ENCODE peak calls at places on chromosomes 4 and X, in ten cellular contexts. C is spleen, R is iPS DF 6.9, Y is heart right ventricle, I is brain microvascular endothelial cell, M is adipocyte, K is tibial nerve, H is astrocyte, P is OCI-LY7, T is psoas muscle. S is an unnamed sample.

GRCh38 chr4:3868841-3869572 is 102.8 kb downstream of the ADRA2C start:
- DNase-seq in C (peak; percentile 41), R (no peak), Y (no peak), I (no peak), M (no peak), K (no peak), H (no peak), P (no peak), T (peak; percentile 1), S (no peak)

GRCh38 chr4:154877110-154877760 is 96.2 kb downstream of the RBM46 start:
- DNase-seq in C (no peak), R (no peak), Y (no peak), I (peak; percentile 16), M (peak; percentile 21), K (no peak), H (peak; percentile 12), P (peak; percentile 1), T (no peak), S (no peak)

GRCh38 chr4:74934822-74935326 is 2.0 kb downstream of the PARM1 start:
- DNase-seq in C (no peak), R (no peak), Y (no peak), I (no peak), M (no peak), K (no peak), H (no peak), P (no peak), T (no peak), S (no peak)

GRCh38 chr4:108619372-108620100 is 840 bp upstream of the RPL34 start:
- DNase-seq in C (no peak), R (no peak), Y (no peak), I (no peak), M (no peak), K (no peak), H (no peak), P (no peak), T (no peak), S (no peak)

GRCh38 chrX:153886915-153887314 is 942 bp upstream of the L1CAM start:
- DNase-seq in C (no peak), R (no peak), Y (no peak), I (no peak), M (no peak), K (no peak), H (no peak), P (no peak), T (peak; percentile 36), S (no peak)

GRCh38 chr4:162347492-162348213 is 183.9 kb upstream of the FSTL5 start:
- DNase-seq in C (no peak), R (no peak), Y (peak; percentile 67), I (no peak), M (no peak), K (no peak), H (no peak), P (no peak), T (no peak), S (peak; percentile 53)

GRCh38 chrX:97057349-97057909 is 173.7 kb downstream of the RPA4 start:
- DNase-seq in C (no peak), R (no peak), Y (no peak), I (no peak), M (no peak), K (no peak), H (no peak), P (no peak), T (no peak), S (no peak)

GRCh38 chr4:57034571-57034970 is 55.9 kb downstream of the POLR2B start:
- DNase-seq in C (no peak), R (no peak), Y (no peak), I (no peak), M (no peak), K (no peak), H (no peak), P (no peak), T (no peak), S (no peak)

GRCh38 chrX:15493118-15494082 is at the start of gene PIR:
- DNase-seq in C (peak; percentile 92), R (no peak), Y (peak; percentile 81), I (peak; percentile 77), M (peak; percentile 91), K (peak; percentile 67), H (peak; percentile 60), P (peak; percentile 50), T (peak; percentile 93), S (peak; percentile 86)

GRCh38 chr4:38832624-38833528 is 23.7 kb downstream of the TLR6 start:
- DNase-seq in C (no peak), R (no peak), Y (no peak), I (no peak), M (no peak), K (no peak), H (no peak), P (no peak), T (no peak), S (no peak)

GRCh38 chr4:37623940-37624339 is 62.2 kb downstream of the RELL1 start:
- DNase-seq in C (no peak), R (no peak), Y (no peak), I (no peak), M (no peak), K (no peak), H (no peak), P (no peak), T (no peak), S (no peak)

GRCh38 chr4:118969359-118969758 is 80.7 kb downstream of the SYNPO2 start:
- DNase-seq in C (no peak), R (no peak), Y (peak; percentile 63), I (peak; percentile 70), M (peak; percentile 86), K (peak; percentile 35), H (peak; percentile 62), P (peak; percentile 4), T (peak; percentile 72), S (peak; percentile 51)

GRCh38 chr4:158729716-158730559 is 6.7 kb upstream of the PPID start:
- DNase-seq in C (no peak), R (no peak), Y (peak; percentile 69), I (peak; percentile 77), M (peak; percentile 84), K (peak; percentile 46), H (peak; percentile 49), P (peak; percentile 39), T (peak; percentile 66), S (peak; percentile 48)

GRCh38 chr4:72136429-72136828 is 104.6 kb downstream of the NPFFR2 start:
- DNase-seq in C (no peak), R (no peak), Y (no peak), I (no peak), M (no peak), K (no peak), H (peak; percentile 28), P (no peak), T (no peak), S (no peak)

GRCh38 chr4:89468632-89469031 is 161.0 kb upstream of the GPRIN3 start:
- DNase-seq in C (no peak), R (no peak), Y (no peak), I (no peak), M (no peak), K (no peak), H (no peak), P (no peak), T (no peak), S (no peak)

GRCh38 chrX:32644476-32644875 is 566.9 kb downstream of the DMD start:
- DNase-seq in C (no peak), R (peak; percentile 9), Y (no peak), I (no peak), M (no peak), K (no peak), H (no peak), P (no peak), T (no peak), S (no peak)

GRCh38 chr4:15649914-15650545 is 5.1 kb downstream of the FBXL5 start:
- DNase-seq in C (no peak), R (no peak), Y (peak; percentile 51), I (peak; percentile 52), M (peak; percentile 78), K (no peak), H (peak; percentile 30), P (peak; percentile 79), T (no peak), S (no peak)

GRCh38 chrX:71545364-71545763 is 12.5 kb downstream of the OGT start:
- DNase-seq in C (no peak), R (no peak), Y (no peak), I (no peak), M (no peak), K (no peak), H (no peak), P (no peak), T (no peak), S (no peak)

GRCh38 chrX:71550578-71550977 is 17.7 kb downstream of the OGT start:
- DNase-seq in C (no peak), R (no peak), Y (no peak), I (no peak), M (peak; percentile 17), K (no peak), H (no peak), P (no peak), T (no peak), S (no peak)

GRCh38 chrX:71543316-71543715 is 10.4 kb downstream of the OGT start:
- DNase-seq in C (no peak), R (no peak), Y (no peak), I (peak; percentile 28), M (peak; percentile 60), K (no peak), H (peak; percentile 80), P (no peak), T (no peak), S (no peak)

GRCh38 chrX:71547339-71547738 is 14.4 kb downstream of the OGT start:
- DNase-seq in C (no peak), R (no peak), Y (no peak), I (no peak), M (no peak), K (no peak), H (no peak), P (no peak), T (no peak), S (no peak)

GRCh38 chrX:71546879-71547278 is 14.0 kb downstream of the OGT start:
- DNase-seq in C (peak; percentile 77), R (no peak), Y (no peak), I (no peak), M (no peak), K (no peak), H (no peak), P (no peak), T (no peak), S (no peak)
- H3K36me3 ChIP-seq in C (peaks cover 76% of the 10 kb centered on the region), R (peaks cover 6% of the 10 kb centered on the region), Y (peaks cover 74% of the 10 kb centered on the region), I (peaks cover 10% of the 10 kb centered on the region), M (peaks cover 43% of the 10 kb centered on the region), K (no peaks in the 10 kb centered on the region), H (peaks cover 28% of the 10 kb centered on the region), P (peaks cover 92% of the 10 kb centered on the region), T (peaks cover 69% of the 10 kb centered on the region), S (peaks cover 36% of the 10 kb centered on the region)

GRCh38 chr4:10002278-10002677 is 19.0 kb downstream of the SLC2A9 start:
- DNase-seq in C (no peak), R (no peak), Y (no peak), I (no peak), M (no peak), K (no peak), H (no peak), P (no peak), T (no peak), S (no peak)
- H3K36me3 ChIP-seq in C (no peaks in the 10 kb centered on the region), R (no peaks in the 10 kb centered on the region), Y (no peaks in the 10 kb centered on the region), I (no peaks in the 10 kb centered on the region), M (no peaks in the 10 kb centered on the region), K (no peaks in the 10 kb centered on the region), H (no peaks in the 10 kb centered on the region), P (no peaks in the 10 kb centered on the region), T (no peaks in the 10 kb centered on the region), S (no peaks in the 10 kb centered on the region)

GRCh38 chr4:175309041-175309440 is 390.9 kb downstream of the ADAM29 start:
- DNase-seq in C (no peak), R (no peak), Y (no peak), I (peak; percentile 48), M (no peak), K (no peak), H (peak; percentile 21), P (no peak), T (no peak), S (no peak)
- H3K36me3 ChIP-seq in C (no peaks in the 10 kb centered on the region), R (no peaks in the 10 kb centered on the region), Y (no peaks in the 10 kb centered on the region), I (no peaks in the 10 kb centered on the region), M (no peaks in the 10 kb centered on the region), K (no peaks in the 10 kb centered on the region), H (no peaks in the 10 kb centered on the region), P (no peaks in the 10 kb centered on the region), T (no peaks in the 10 kb centered on the region), S (no peaks in the 10 kb centered on the region)

GRCh38 chr4:10635096-10635495 is 49.5 kb downstream of the CLNK start:
- DNase-seq in C (no peak), R (no peak), Y (no peak), I (no peak), M (no peak), K (no peak), H (no peak), P (no peak), T (no peak), S (no peak)
- H3K36me3 ChIP-seq in C (no peaks in the 10 kb centered on the region), R (no peaks in the 10 kb centered on the region), Y (no peaks in the 10 kb centered on the region), I (no peaks in the 10 kb centered on the region), M (no peaks in the 10 kb centered on the region), K (no peaks in the 10 kb centered on the region), H (no peaks in the 10 kb centered on the region), P (no peaks in the 10 kb centered on the region), T (no peaks in the 10 kb centered on the region), S (no peaks in the 10 kb centered on the region)

S was measured in left ventricle myocardium inferior.